ENCODE peak calls at places on chromosomes 1 and 21, in ten cellular contexts. J is AG08395; D is amygdala; N is central memory CD8-positive, alpha-beta T cell; R is mesothelial cell of epicardium; W is HAP-1; O is GM03348; V is HS-27A; E is islet precursor cell; C is G401. B is an unnamed sample.

GRCh38 chr1:178119623-178120022 is 25.7 kb downstream of the RASAL2 start:
- DNase-seq in J (no peak), D (no peak), N (no peak), R (no peak), W (no peak), O (no peak), V (no peak), E (no peak), C (no peak), B (no peak)

GRCh38 chr1:67802565-67802964 is 30.7 kb downstream of the GNG12 start:
- DNase-seq in J (no peak), D (no peak), N (no peak), R (no peak), W (no peak), O (no peak), V (no peak), E (no peak), C (no peak), B (no peak)

GRCh38 chr1:39955547-39956539 is 898 bp downstream of the MFSD2A start:
- DNase-seq in J (peak; percentile 67), D (peak; percentile 35), N (no peak), R (peak; percentile 49), W (peak; percentile 47), O (peak; percentile 72), V (peak; percentile 35), E (no peak), C (peak; percentile 47), B (no peak)

GRCh38 chr1:203667616-203668015 is 41.0 kb downstream of the ATP2B4 start:
- DNase-seq in J (peak; percentile 59), D (no peak), N (no peak), R (no peak), W (no peak), O (peak; percentile 54), V (no peak), E (no peak), C (no peak), B (no peak)

GRCh38 chr1:60171793-60172192 is 98.2 kb upstream of the C1orf87 start:
- DNase-seq in J (peak; percentile 62), D (no peak), N (no peak), R (no peak), W (no peak), O (peak; percentile 27), V (peak; percentile 14), E (no peak), C (no peak), B (no peak)

GRCh38 chr1:75879985-75880384 is 52.2 kb downstream of the ASB17 start:
- DNase-seq in J (no peak), D (no peak), N (no peak), R (no peak), W (no peak), O (no peak), V (no peak), E (no peak), C (no peak), B (no peak)

GRCh38 chr1:192235127-192235526 is 76.9 kb downstream of the RGS18 start:
- DNase-seq in J (no peak), D (no peak), N (no peak), R (no peak), W (no peak), O (no peak), V (no peak), E (no peak), C (no peak), B (no peak)

GRCh38 chr1:116853680-116854191 is 56.0 kb upstream of the PTGFRN start:
- DNase-seq in J (peak; percentile 56), D (no peak), N (no peak), R (no peak), W (peak; percentile 75), O (peak; percentile 62), V (no peak), E (peak; percentile 96), C (peak; percentile 37), B (no peak)

GRCh38 chr21:43882952-43883492 is 18.0 kb downstream of the AGPAT3 start:
- DNase-seq in J (no peak), D (no peak), N (no peak), R (no peak), W (no peak), O (no peak), V (no peak), E (no peak), C (no peak), B (no peak)

GRCh38 chr1:107964397-107965111 is 426 bp downstream of the VAV3 start:
- DNase-seq in J (no peak), D (no peak), N (peak; percentile 15), R (peak; percentile 47), W (no peak), O (no peak), V (no peak), E (peak; percentile 62), C (peak; percentile 8), B (peak; percentile 10)

GRCh38 chr1:17531682-17532487 is 7.6 kb upstream of the ARHGEF10L start:
- DNase-seq in J (no peak), D (peak; percentile 82), N (no peak), R (no peak), W (peak; percentile 50), O (peak; percentile 44), V (no peak), E (peak; percentile 71), C (peak; percentile 62), B (peak; percentile 42)

GRCh38 chr1:19861034-19861433 is 21.2 kb upstream of the OTUD3 start:
- DNase-seq in J (peak; percentile 65), D (no peak), N (no peak), R (no peak), W (no peak), O (peak; percentile 67), V (no peak), E (peak; percentile 57), C (no peak), B (no peak)

GRCh38 chr1:70084314-70084915 is 121.0 kb downstream of the LRRC40 start:
- DNase-seq in J (no peak), D (no peak), N (no peak), R (no peak), W (no peak), O (no peak), V (no peak), E (no peak), C (no peak), B (no peak)

GRCh38 chr1:38292969-38293368 is 246.4 kb upstream of the POU3F1 start:
- DNase-seq in J (no peak), D (no peak), N (no peak), R (no peak), W (no peak), O (no peak), V (no peak), E (no peak), C (no peak), B (no peak)

GRCh38 chr1:109198745-109199144 is 15.0 kb upstream of the SARS1 start:
- DNase-seq in J (no peak), D (no peak), N (no peak), R (no peak), W (no peak), O (no peak), V (no peak), E (peak; percentile 14), C (no peak), B (no peak)

GRCh38 chr1:182622795-182623528 is 18.8 kb upstream of the RGS16 start:
- DNase-seq in J (no peak), D (no peak), N (no peak), R (no peak), W (no peak), O (no peak), V (no peak), E (peak; percentile 43), C (no peak), B (no peak)

GRCh38 chr1:200988693-200989092 is 34.8 kb downstream of the KIF21B start:
- DNase-seq in J (no peak), D (no peak), N (no peak), R (no peak), W (no peak), O (no peak), V (no peak), E (no peak), C (no peak), B (no peak)

GRCh38 chr1:52856026-52856425 is 13.5 kb downstream of the ZYG11A start:
- DNase-seq in J (no peak), D (no peak), N (no peak), R (no peak), W (no peak), O (no peak), V (no peak), E (no peak), C (no peak), B (no peak)

GRCh38 chr1:67647814-67648358 is 37.1 kb upstream of the GADD45A start:
- DNase-seq in J (no peak), D (no peak), N (no peak), R (no peak), W (no peak), O (no peak), V (no peak), E (no peak), C (no peak), B (no peak)

GRCh38 chr1:202575906-202576653 is 134.2 kb downstream of the SYT2 start:
- DNase-seq in J (peak; percentile 46), D (no peak), N (no peak), R (no peak), W (no peak), O (peak; percentile 40), V (no peak), E (no peak), C (no peak), B (no peak)

GRCh38 chr1:13550663-13551062 is 33.0 kb upstream of the PDPN start:
- DNase-seq in J (no peak), D (no peak), N (no peak), R (no peak), W (no peak), O (no peak), V (no peak), E (peak; percentile 61), C (no peak), B (no peak)

B was measured in frontal cortex.